ENCODE peak calls at places on chromosomes 6 and 20, in four cellular contexts. S, L, E and I are unnamed samples.

GRCh38 chr20:39916236-39916635 is 772.8 kb downstream of the MAFB start:
- DNase-seq in S (no peak), L (peak), E (no peak), I (no peak)

GRCh38 chr6:21733311-21733710 is 139.8 kb downstream of the SOX4 start:
- DNase-seq in S (no peak), L (no peak), E (no peak), I (no peak)

GRCh38 chr20:18005170-18005989 is 36.6 kb downstream of the MGME1 start:
- DNase-seq in S (no peak), L (no peak), E (no peak), I (no peak)

GRCh38 chr6:136037885-136038460 is 186.5 kb downstream of the PDE7B start:
- DNase-seq in S (no peak), L (peak), E (no peak), I (no peak)

GRCh38 chr6:18742406-18742805 is 355.3 kb downstream of the RNF144B start:
- DNase-seq in S (no peak), L (peak), E (no peak), I (no peak)

GRCh38 chr6:133939778-133940667 is 13.0 kb upstream of the TBPL1 start:
- DNase-seq in S (no peak), L (no peak), E (no peak), I (no peak)

GRCh38 chr6:3088446-3088845 is 20.2 kb downstream of the RIPK1 start:
- DNase-seq in S (no peak), L (no peak), E (no peak), I (no peak)

GRCh38 chr20:6299451-6299850 is 176.6 kb upstream of the FERMT1 start:
- DNase-seq in S (no peak), L (no peak), E (no peak), I (no peak)

GRCh38 chr6:130041594-130041993 is 23.2 kb downstream of the L3MBTL3 start:
- DNase-seq in S (no peak), L (no peak), E (no peak), I (no peak)

GRCh38 chr6:16414205-16414604 is 175.8 kb downstream of the GMPR start:
- DNase-seq in S (no peak), L (no peak), E (peak), I (no peak)

GRCh38 chr6:129031051-129031599 is 148.2 kb downstream of the LAMA2 start:
- DNase-seq in S (no peak), L (peak), E (no peak), I (no peak)

GRCh38 chr6:96899019-96899418 is 1.3 kb upstream of the NDUFAF4 start:
- DNase-seq in S (no peak), L (peak), E (no peak), I (no peak)

GRCh38 chr6:10478187-10479040 is 42.7 kb upstream of the GCNT2 start:
- DNase-seq in S (no peak), L (peak), E (no peak), I (no peak)

GRCh38 chr6:127276336-127276735 is 9.7 kb downstream of the RNF146 start:
- DNase-seq in S (no peak), L (no peak), E (no peak), I (no peak)

GRCh38 chr6:16602035-16602434 is 159.2 kb downstream of the ATXN1 start:
- DNase-seq in S (no peak), L (no peak), E (peak), I (peak)

GRCh38 chr20:10286356-10286755 is 67.7 kb downstream of the SNAP25 start:
- DNase-seq in S (no peak), L (no peak), E (no peak), I (no peak)

GRCh38 chr6:43192911-43193310 is 10.9 kb downstream of the CUL9 start:
- DNase-seq in S (no peak), L (no peak), E (no peak), I (no peak)

GRCh38 chr6:20454201-20454824 is 52.6 kb downstream of the E2F3 start:
- DNase-seq in S (peak), L (no peak), E (no peak), I (no peak)

GRCh38 chr20:64009811-64010387 is 26.1 kb upstream of the C20orf204 start:
- DNase-seq in S (no peak), L (no peak), E (no peak), I (no peak)

GRCh38 chr20:2131366-2131765 is 29.7 kb downstream of the STK35 start:
- DNase-seq in S (no peak), L (peak), E (no peak), I (no peak)

GRCh38 chr6:107330190-107330589 is 129.2 kb downstream of the PDSS2 start:
- DNase-seq in S (no peak), L (no peak), E (peak), I (peak)

GRCh38 chr20:47417245-47418060 is 61.0 kb upstream of the ZMYND8 start:
- DNase-seq in S (no peak), L (no peak), E (no peak), I (no peak)

GRCh38 chr20:64234291-64234791 is 21.2 kb upstream of the PCMTD2 start:
- DNase-seq in S (no peak), L (no peak), E (no peak), I (no peak)

GRCh38 chr6:133730881-133731280 is 158.0 kb upstream of the TCF21 start:
- DNase-seq in S (no peak), L (peak), E (no peak), I (no peak)

GRCh38 chr6:26020983-26021349 is 58.4 kb downstream of the TRIM38 start:
- DNase-seq in S (peak), L (peak), E (peak), I (peak)

GRCh38 chr20:11249683-11250082 is 575.9 kb upstream of the JAG1 start:
- DNase-seq in S (no peak), L (no peak), E (no peak), I (no peak)

GRCh38 chr6:53717571-53717970 is 52.0 kb upstream of the KLHL31 start:
- DNase-seq in S (peak), L (peak), E (no peak), I (no peak)

GRCh38 chr6:134287863-134288537 is 29.9 kb downstream of the SGK1 start:
- DNase-seq in S (no peak), L (peak), E (no peak), I (no peak)

GRCh38 chr20:43271980-43272379 is 82.3 kb upstream of the PTPRT start:
- DNase-seq in S (no peak), L (no peak), E (no peak), I (no peak)

GRCh38 chr6:44047801-44048200 is 79.5 kb downstream of the MRPL14 start:
- DNase-seq in S (no peak), L (no peak), E (no peak), I (no peak)

GRCh38 chr6:20173833-20174796 is 38.2 kb downstream of the MBOAT1 start:
- DNase-seq in S (no peak), L (peak), E (no peak), I (no peak)

GRCh38 chr6:63839485-63839884 is 203.9 kb downstream of the PHF3 start:
- DNase-seq in S (no peak), L (no peak), E (no peak), I (no peak)

GRCh38 chr6:133961831-133962230 is 8.8 kb downstream of the TBPL1 start:
- DNase-seq in S (no peak), L (no peak), E (no peak), I (no peak)

GRCh38 chr20:51198238-51198637 is 175.3 kb upstream of the KCNG1 start:
- DNase-seq in S (no peak), L (no peak), E (no peak), I (no peak)

GRCh38 chr6:157089851-157090250 is 233.5 kb downstream of the TMEM242 start:
- DNase-seq in S (no peak), L (no peak), E (no peak), I (no peak)

GRCh38 chr6:33696538-33697518 is 14.7 kb downstream of the UQCC2 start:
- DNase-seq in S (no peak), L (peak), E (no peak), I (peak)

GRCh38 chr20:47610247-47610944 is 108.7 kb downstream of the NCOA3 start:
- DNase-seq in S (no peak), L (peak), E (peak), I (peak)